ENCODE peak calls at places on chromosomes 4 and X, in eight cellular contexts. Q, U, L, Z, B, H, T and E are unnamed samples.

GRCh38 chrX:1673337-1673736 is 58.5 kb downstream of the ASMT start:
- DNase-seq in Q (no peak), U (peak; percentile 36), L (no peak), Z (peak; percentile 41), B (no peak), H (no peak), T (no peak), E (no peak)

GRCh38 chrX:18983711-18984380 is at the start of gene PHKA2:
- DNase-seq in Q (peak; percentile 51), U (no peak), L (peak; percentile 15), Z (peak; percentile 23), B (peak; percentile 74), H (peak; percentile 85), T (no peak), E (peak; percentile 63)

GRCh38 chr4:35229021-35229420 is 1015.3 kb downstream of the ARAP2 start:
- DNase-seq in Q (no peak), U (no peak), L (no peak), Z (no peak), B (no peak), H (no peak), T (no peak), E (no peak)

GRCh38 chr4:124970011-124970410 is 257.5 kb upstream of the ANKRD50 start:
- DNase-seq in Q (no peak), U (no peak), L (no peak), Z (no peak), B (no peak), H (no peak), T (peak; percentile 18), E (no peak)

GRCh38 chr4:20603671-20604313 is 96.5 kb upstream of the PACRGL start:
- DNase-seq in Q (no peak), U (no peak), L (no peak), Z (no peak), B (no peak), H (no peak), T (peak; percentile 20), E (no peak)

GRCh38 chr4:131288441-131288840 is 1860.7 kb upstream of the PCDH10 start:
- DNase-seq in Q (no peak), U (no peak), L (no peak), Z (no peak), B (no peak), H (no peak), T (no peak), E (no peak)

GRCh38 chrX:111164728-111165127 is 68.7 kb downstream of the PAK3 start:
- DNase-seq in Q (no peak), U (no peak), L (no peak), Z (no peak), B (no peak), H (no peak), T (no peak), E (no peak)

GRCh38 chr4:161438096-161438495 is 725.7 kb downstream of the FSTL5 start:
- DNase-seq in Q (no peak), U (no peak), L (no peak), Z (no peak), B (no peak), H (no peak), T (no peak), E (no peak)

GRCh38 chrX:40867352-40867751 is 132.0 kb upstream of the MED14 start:
- DNase-seq in Q (no peak), U (no peak), L (no peak), Z (no peak), B (no peak), H (no peak), T (no peak), E (no peak)

GRCh38 chrX:20061869-20062254 is 54.8 kb downstream of the MAP7D2 start:
- DNase-seq in Q (no peak), U (no peak), L (no peak), Z (no peak), B (no peak), H (no peak), T (no peak), E (no peak)

GRCh38 chr4:107630185-107630705 is 89.8 kb downstream of the PAPSS1 start:
- DNase-seq in Q (no peak), U (no peak), L (no peak), Z (no peak), B (no peak), H (no peak), T (no peak), E (no peak)

GRCh38 chr4:151325320-151326246 is at the start of gene SH3D19:
- DNase-seq in Q (peak; percentile 77), U (no peak), L (peak; percentile 23), Z (peak; percentile 57), B (peak; percentile 79), H (peak; percentile 87), T (no peak), E (peak; percentile 90)

GRCh38 chr4:44425614-44426208 is 22.9 kb downstream of the KCTD8 start:
- DNase-seq in Q (no peak), U (no peak), L (no peak), Z (peak; percentile 27), B (no peak), H (no peak), T (no peak), E (no peak)

GRCh38 chr4:117560329-117560728 is 474.0 kb upstream of the NDST3 start:
- DNase-seq in Q (no peak), U (no peak), L (no peak), Z (no peak), B (no peak), H (no peak), T (peak; percentile 8), E (no peak)

GRCh38 chrX:96843566-96843965 is 40.1 kb upstream of the RPA4 start:
- DNase-seq in Q (peak; percentile 3), U (no peak), L (no peak), Z (no peak), B (no peak), H (no peak), T (no peak), E (no peak)
- TF ChIP-seq CTCF in Q (no peak), U (no peak), L (no peak), Z (peak; percentile 40), B (no peak), H (no peak), T (no peak), E (no peak)

GRCh38 chrX:116961872-116962582 is 499.3 kb upstream of the CT83 start:
- DNase-seq in Q (no peak), U (no peak), L (no peak), Z (no peak), B (no peak), H (no peak), T (no peak), E (no peak)
- TF ChIP-seq CTCF in Q (no peak), U (no peak), L (no peak), Z (peak; percentile 66), B (no peak), H (no peak), T (no peak), E (no peak)

GRCh38 chrX:28802625-28803024 is 215.4 kb downstream of the IL1RAPL1 start:
- DNase-seq in Q (no peak), U (no peak), L (no peak), Z (no peak), B (no peak), H (no peak), T (no peak), E (no peak)
- TF ChIP-seq CTCF in Q (no peak), U (no peak), L (no peak), Z (peak; percentile 40), B (no peak), H (no peak), T (peak; percentile 15), E (no peak)

DNA sequence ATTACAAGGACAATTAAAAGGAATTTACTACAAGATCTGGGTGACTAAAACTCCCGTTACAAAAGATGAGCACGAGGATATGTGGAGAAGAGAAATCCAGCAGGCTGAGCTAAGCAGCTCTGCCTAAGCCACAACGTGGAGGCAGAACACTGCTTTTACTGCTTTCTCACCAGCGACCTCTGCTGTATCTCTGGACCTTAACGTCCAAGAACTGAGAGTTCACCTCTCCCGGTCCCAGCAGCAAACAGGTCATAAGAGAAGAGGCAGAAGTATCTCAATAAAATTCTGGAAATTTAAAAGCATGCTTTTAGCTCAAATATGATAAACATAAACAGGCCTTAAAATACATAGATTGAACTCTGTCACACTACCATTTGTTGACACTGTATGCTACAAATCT is 81.0 kb downstream of the ADGRA3 start:
- DNase-seq in Q (peak; percentile 23), U (no peak), L (no peak), Z (peak; percentile 18), B (no peak), H (no peak), T (peak; percentile 34), E (no peak)
- TF ChIP-seq CTCF in Q (peak; percentile 9), U (no peak), L (no peak), Z (peak; percentile 52), B (peak; percentile 22), H (peak; percentile 46), T (peak; percentile 71), E (peak; percentile 17)

DNA sequence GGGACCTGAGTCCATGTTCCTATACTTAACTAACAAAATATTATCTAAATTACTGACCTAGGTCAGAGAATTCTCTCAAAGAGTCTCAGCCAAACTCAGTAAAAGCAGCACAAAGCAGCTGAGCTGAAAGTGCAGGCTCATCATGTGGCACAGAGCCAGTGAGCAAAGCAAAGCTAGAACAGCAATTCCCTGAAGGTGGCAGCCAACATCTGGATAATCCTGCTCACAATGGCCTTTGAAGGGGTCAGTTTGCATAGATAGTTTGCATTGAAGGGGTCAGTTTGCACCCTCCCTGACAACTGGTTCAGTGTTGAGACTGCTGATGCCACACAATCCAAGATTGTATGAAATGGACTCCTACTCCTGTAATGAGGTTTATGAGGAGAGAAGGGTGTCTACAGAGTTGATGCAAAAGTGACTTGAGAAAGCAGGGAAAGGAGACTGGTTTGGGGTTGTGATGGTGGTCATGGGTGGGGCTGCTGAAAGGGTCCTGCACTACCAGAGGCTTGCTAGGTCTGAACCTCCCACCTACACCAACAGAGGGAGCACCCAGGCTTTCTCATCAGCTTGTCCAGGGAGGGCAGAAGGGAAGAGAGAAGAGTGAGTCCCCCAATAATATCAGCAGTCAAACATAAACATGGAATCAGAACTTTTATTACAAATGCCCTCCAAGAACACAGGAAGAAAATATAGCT is 39.7 kb downstream of the TRIM61 start:
- DNase-seq in Q (no peak), U (no peak), L (no peak), Z (no peak), B (no peak), H (no peak), T (no peak), E (no peak)
- TF ChIP-seq CTCF in Q (no peak), U (no peak), L (no peak), Z (peak; percentile 26), B (no peak), H (no peak), T (no peak), E (no peak)

GRCh38 chr4:143184217-143184502 is 557 bp upstream of the USP38 start:
- DNase-seq in Q (no peak), U (no peak), L (no peak), Z (no peak), B (no peak), H (no peak), T (no peak), E (no peak)

GRCh38 chr4:143184503-143185252 is at the start of gene USP38:
- DNase-seq in Q (peak; percentile 92), U (peak; percentile 83), L (peak; percentile 76), Z (peak; percentile 75), B (peak; percentile 93), H (peak; percentile 97), T (peak; percentile 81), E (peak; percentile 95)

GRCh38 chr4:143183513-143184216 is 1.1 kb upstream of the USP38 start:
- DNase-seq in Q (no peak), U (no peak), L (no peak), Z (no peak), B (no peak), H (no peak), T (no peak), E (no peak)

GRCh38 chr4:143178923-143179322 is 5.8 kb upstream of the USP38 start:
- DNase-seq in Q (no peak), U (no peak), L (no peak), Z (no peak), B (no peak), H (no peak), T (no peak), E (no peak)
- TF ChIP-seq CTCF in Q (no peak), U (no peak), L (no peak), Z (no peak), B (no peak), H (no peak), T (no peak), E (no peak)